ENCODE peak calls at places on chromosome X, in ten cellular contexts. H is lower lobe of right lung, K is A549, N is thyroid gland, P is mammary epithelial cell, R is mucosa of descending colon, F is GM12864, J is HepG2, L is PC-3, C is HL-60. D is an unnamed sample.

GRCh38 chrX:44042731-44043130 is 69.5 kb upstream of the NDP start:
- DNase-seq in K (no peak), J (no peak), P (no peak), R (no peak), L (no peak), N (no peak), H (no peak), F (no peak), C (no peak), D (no peak)

GRCh38 chrX:47283015-47283771 is 50.4 kb downstream of the USP11 start:
- DNase-seq in K (no peak), H (no peak), R (no peak), J (peak; percentile 6), P (peak; percentile 47), C (no peak), F (no peak), N (peak; percentile 31), L (no peak), D (peak; percentile 25)

GRCh38 chrX:65932173-65933084 is 107.5 kb downstream of the VSIG4 start:
- DNase-seq in J (peak; percentile 1), N (no peak), K (peak; percentile 12), P (peak; percentile 93), H (no peak), R (no peak), F (no peak), C (no peak), L (peak; percentile 86), D (no peak)

GRCh38 chrX:16946361-16946964 is at the start of gene REPS2:
- DNase-seq in K (peak; percentile 68), H (peak; percentile 91), C (peak; percentile 68), R (peak; percentile 91), F (peak; percentile 8), N (peak; percentile 89), J (peak; percentile 41), L (peak; percentile 82), P (peak; percentile 71), D (no peak)

GRCh38 chrX:13253223-13253622 is 66.6 kb downstream of the ATXN3L start:
- DNase-seq in N (no peak), P (no peak), J (no peak), F (peak; percentile 24), L (no peak), R (no peak), K (no peak), H (no peak), C (no peak), D (no peak)

GRCh38 chrX:148380107-148380506 is 120.3 kb upstream of the AFF2 start:
- DNase-seq in R (no peak), F (no peak), C (peak; percentile 4), J (no peak), L (no peak), N (no peak), K (no peak), H (no peak), P (no peak), D (no peak)

GRCh38 chrX:79259073-79259689 is 108.0 kb downstream of the ITM2A start:
- DNase-seq in F (peak; percentile 90), P (no peak), C (peak; percentile 77), K (no peak), N (no peak), R (no peak), H (no peak), J (no peak), L (no peak), D (no peak)

GRCh38 chrX:138710311-138710791 is 1.2 kb downstream of the FGF13 start:
- DNase-seq in P (no peak), K (peak; percentile 0), N (peak; percentile 6), R (peak; percentile 6), L (no peak), C (no peak), H (peak; percentile 14), F (no peak), J (no peak), D (no peak)

GRCh38 chrX:138847930-138848329 is 136.4 kb upstream of the FGF13 start:
- DNase-seq in L (peak; percentile 48), J (no peak), K (peak; percentile 0), R (no peak), F (no peak), N (no peak), C (no peak), H (no peak), P (peak; percentile 9), D (no peak)

GRCh38 chrX:37815366-37815765 is 32.0 kb downstream of the DYNLT3 start:
- DNase-seq in L (no peak), K (no peak), J (no peak), F (no peak), N (no peak), R (no peak), C (no peak), H (no peak), P (no peak), D (no peak)

GRCh38 chrX:113529425-113530013 is 688.9 kb upstream of the AMOT start:
- DNase-seq in F (no peak), K (no peak), H (no peak), R (no peak), N (no peak), P (no peak), J (no peak), L (no peak), C (no peak), D (no peak)

GRCh38 chrX:1466971-1467561 is 14.4 kb upstream of the ASMTL start:
- DNase-seq in F (no peak), R (no peak), H (no peak), J (no peak), N (no peak), C (peak; percentile 51), K (no peak), L (no peak), P (no peak), D (no peak)

GRCh38 chrX:727738-728621 is 97.4 kb downstream of the SHOX start:
- DNase-seq in C (peak; percentile 14), L (peak; percentile 36), F (no peak), R (no peak), H (no peak), P (no peak), J (peak; percentile 9), K (peak; percentile 65), N (no peak), D (no peak)

GRCh38 chrX:15269618-15270521 is at the start of gene ASB9:
- DNase-seq in F (no peak), P (peak; percentile 97), J (peak; percentile 78), C (no peak), N (peak; percentile 85), L (peak; percentile 93), H (peak; percentile 67), K (peak; percentile 96), R (peak; percentile 43), D (peak; percentile 41)

GRCh38 chrX:106171293-106171692 is 3.2 kb downstream of the PWWP3B start:
- DNase-seq in P (no peak), H (no peak), K (no peak), C (no peak), R (no peak), F (no peak), J (no peak), L (no peak), N (no peak), D (no peak)

GRCh38 chrX:108171671-108172070 is 80.1 kb downstream of the ATG4A start:
- DNase-seq in H (no peak), J (no peak), P (no peak), N (no peak), F (no peak), C (no peak), L (no peak), R (no peak), K (no peak), D (no peak)

GRCh38 chrX:71998836-71999509 is 88.3 kb downstream of the NHSL2 start:
- DNase-seq in H (no peak), F (no peak), N (peak; percentile 23), K (peak; percentile 28), L (peak; percentile 63), C (peak; percentile 49), R (no peak), J (peak; percentile 12), P (no peak), D (no peak)

GRCh38 chrX:42973321-42973720 is 195.4 kb upstream of the PPP1R2C start:
- DNase-seq in P (no peak), K (no peak), N (no peak), R (no peak), C (no peak), J (no peak), F (no peak), L (no peak), H (no peak), D (no peak)

GRCh38 chrX:110167952-110168451 is 149.9 kb downstream of the AMMECR1 start:
- DNase-seq in L (peak; percentile 30), F (no peak), J (no peak), P (peak; percentile 27), K (peak; percentile 32), R (peak; percentile 39), N (peak; percentile 78), C (peak; percentile 21), H (peak; percentile 46), D (no peak)
- TF ChIP-seq CTCF in L (peak; percentile 63), F (peak; percentile 67), J (peak; percentile 75), P (peak; percentile 60), K (peak; percentile 39), R (peak; percentile 9), N (peak; percentile 65), C (peak; percentile 9), H (peak; percentile 48), D (peak; percentile 59)

DNA sequence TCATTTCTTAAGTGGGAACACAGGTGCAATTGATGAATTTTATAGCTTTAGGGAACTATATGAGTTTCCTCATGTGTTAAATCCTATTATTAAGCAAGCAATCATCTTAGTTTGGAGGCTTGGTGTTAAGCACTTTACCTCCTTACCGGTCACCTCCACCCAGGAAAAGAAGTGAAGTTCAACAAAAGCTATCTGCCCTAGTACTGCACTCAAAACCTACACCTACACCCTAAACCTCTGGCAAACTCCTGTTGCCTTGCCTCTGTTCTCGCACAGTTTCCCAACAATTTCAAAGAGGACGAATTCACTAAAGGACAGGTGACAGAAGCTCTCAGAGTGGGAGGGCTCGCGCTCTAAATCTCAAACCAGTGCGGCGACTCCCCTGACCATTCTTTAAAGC is 85.7 kb upstream of the TENT5D start:
- DNase-seq in F (no peak), N (no peak), K (no peak), C (no peak), J (no peak), L (no peak), H (no peak), R (no peak), P (no peak), D (no peak)
- H3K4me3 ChIP-seq in F (no peak overlapping the region), N (no peak overlapping the region), K (peak overlapping the region; percentile 58), C (no peak overlapping the region), J (no peak overlapping the region), L (peak overlapping the region; percentile 82), H (peak overlapping the region; percentile 34), R (no peak overlapping the region), P (peak overlapping the region; percentile 48), D (no peak overlapping the region)

GRCh38 chrX:11998944-11999343 is 139.3 kb upstream of the FRMPD4 start:
- DNase-seq in H (no peak), F (no peak), C (no peak), N (no peak), J (no peak), R (no peak), P (no peak), K (peak; percentile 7), L (no peak), D (no peak)
- TF ChIP-seq CTCF in H (no peak), F (no peak), C (no peak), N (no peak), J (no peak), R (no peak), P (no peak), K (no peak), L (no peak), D (no peak)

DNA sequence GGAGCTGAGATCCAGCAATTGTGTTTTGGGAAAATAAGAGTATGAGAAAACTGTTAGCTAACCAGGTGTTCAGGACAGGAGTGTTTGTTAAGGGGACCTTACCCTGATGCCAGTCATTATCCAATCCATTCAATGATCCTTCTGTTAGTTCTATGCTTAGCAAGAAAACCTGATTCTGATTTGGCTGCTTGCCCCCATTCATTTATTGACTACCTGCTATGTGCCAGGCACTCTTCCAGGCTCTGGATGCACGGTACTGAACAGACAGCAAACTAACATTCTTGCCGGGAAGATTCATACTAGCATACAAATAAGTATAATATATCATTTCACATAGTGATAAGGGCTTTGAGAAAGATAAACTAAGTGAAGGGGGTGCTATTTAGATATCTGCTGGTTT is 1.0 kb upstream of the MECP2 start:
- DNase-seq in H (no peak), C (no peak), K (no peak), J (no peak), F (no peak), P (no peak), N (no peak), L (no peak), R (no peak), D (no peak)
- H3K4me3 ChIP-seq in H (no peak overlapping the region), C (no peak overlapping the region), K (no peak overlapping the region), J (no peak overlapping the region), F (no peak overlapping the region), P (no peak overlapping the region), N (no peak overlapping the region), L (no peak overlapping the region), R (no peak overlapping the region), D (no peak overlapping the region)

D was measured in HFF-Myc.